ENCODE peak calls at places on chromosomes 12 and 14, in six cellular contexts. One of them, this sample, is unnamed.

GRCh38 chr14:80390911-80391310 is 179.6 kb upstream of the DIO2 start:
- DNase-seq in substantia nigra: no peak
- DNase-seq in SIG-M5: no peak
- DNase-seq in stimulated activated CD4-positive, alpha-beta T cell treated with anti-CD3 and anti-CD28 coated beads, Interleukin-4, amount 100 ng/mL, for 4 hours: no peak
- DNase-seq in MM.1S: no peak
- DNase-seq in A549: peak; percentile 79
- DNase-seq in this sample: no peak

GRCh38 chr14:43012817-43013216 is 1406.1 kb downstream of the LRFN5 start:
- DNase-seq in SIG-M5: no peak
- DNase-seq in MM.1S: no peak
- DNase-seq in A549: no peak
- DNase-seq in stimulated activated CD4-positive, alpha-beta T cell treated with anti-CD3 and anti-CD28 coated beads, Interleukin-4, amount 100 ng/mL, for 4 hours: no peak
- DNase-seq in substantia nigra: no peak
- DNase-seq in this sample: no peak

GRCh38 chr12:54251667-54252284 is 28.1 kb downstream of the CBX5 start:
- DNase-seq in substantia nigra: no peak
- DNase-seq in MM.1S: peak; percentile 34
- DNase-seq in A549: peak; percentile 51
- DNase-seq in stimulated activated CD4-positive, alpha-beta T cell treated with anti-CD3 and anti-CD28 coated beads, Interleukin-4, amount 100 ng/mL, for 4 hours: no peak
- DNase-seq in SIG-M5: no peak
- DNase-seq in this sample: no peak

GRCh38 chr14:101559250-101559623 is 2.1 kb upstream of the DIO3 start:
- DNase-seq in substantia nigra: no peak
- DNase-seq in A549: no peak
- DNase-seq in SIG-M5: no peak
- DNase-seq in stimulated activated CD4-positive, alpha-beta T cell treated with anti-CD3 and anti-CD28 coated beads, Interleukin-4, amount 100 ng/mL, for 4 hours: no peak
- DNase-seq in MM.1S: no peak
- DNase-seq in this sample: no peak

GRCh38 chr12:3236345-3237153 is 159.4 kb downstream of the TSPAN9 start:
- DNase-seq in substantia nigra: no peak
- DNase-seq in A549: peak; percentile 44
- DNase-seq in MM.1S: peak; percentile 36
- DNase-seq in stimulated activated CD4-positive, alpha-beta T cell treated with anti-CD3 and anti-CD28 coated beads, Interleukin-4, amount 100 ng/mL, for 4 hours: no peak
- DNase-seq in SIG-M5: no peak
- DNase-seq in this sample: no peak

GRCh38 chr12:129193263-129193871 is 340.1 kb downstream of the GLT1D1 start:
- DNase-seq in substantia nigra: no peak
- DNase-seq in A549: peak; percentile 29
- DNase-seq in stimulated activated CD4-positive, alpha-beta T cell treated with anti-CD3 and anti-CD28 coated beads, Interleukin-4, amount 100 ng/mL, for 4 hours: no peak
- DNase-seq in SIG-M5: no peak
- DNase-seq in MM.1S: peak; percentile 33
- DNase-seq in this sample: no peak

GRCh38 chr12:509494-509893 is 49.8 kb downstream of the B4GALNT3 start:
- DNase-seq in substantia nigra: no peak
- DNase-seq in stimulated activated CD4-positive, alpha-beta T cell treated with anti-CD3 and anti-CD28 coated beads, Interleukin-4, amount 100 ng/mL, for 4 hours: no peak
- DNase-seq in MM.1S: no peak
- DNase-seq in A549: no peak
- DNase-seq in SIG-M5: no peak
- DNase-seq in this sample: peak; percentile 53

GRCh38 chr14:64729386-64730060 is 25.3 kb downstream of the PLEKHG3 start:
- DNase-seq in stimulated activated CD4-positive, alpha-beta T cell treated with anti-CD3 and anti-CD28 coated beads, Interleukin-4, amount 100 ng/mL, for 4 hours: no peak
- DNase-seq in substantia nigra: no peak
- DNase-seq in SIG-M5: no peak
- DNase-seq in A549: no peak
- DNase-seq in MM.1S: no peak
- DNase-seq in this sample: peak; percentile 83

GRCh38 chr12:68805592-68806120 is 2.3 kb upstream of the MDM2 start:
- DNase-seq in MM.1S: no peak
- DNase-seq in substantia nigra: no peak
- DNase-seq in stimulated activated CD4-positive, alpha-beta T cell treated with anti-CD3 and anti-CD28 coated beads, Interleukin-4, amount 100 ng/mL, for 4 hours: no peak
- DNase-seq in A549: no peak
- DNase-seq in SIG-M5: no peak
- DNase-seq in this sample: no peak

GRCh38 chr12:57173089-57173488 is 25.7 kb upstream of the LRP1-AS start:
- DNase-seq in substantia nigra: no peak
- DNase-seq in stimulated activated CD4-positive, alpha-beta T cell treated with anti-CD3 and anti-CD28 coated beads, Interleukin-4, amount 100 ng/mL, for 4 hours: no peak
- DNase-seq in A549: peak; percentile 47
- DNase-seq in MM.1S: no peak
- DNase-seq in SIG-M5: no peak
- DNase-seq in this sample: no peak

GRCh38 chr12:98646165-98646764 is 1.2 kb downstream of the APAF1 start:
- DNase-seq in substantia nigra: no peak
- DNase-seq in SIG-M5: no peak
- DNase-seq in stimulated activated CD4-positive, alpha-beta T cell treated with anti-CD3 and anti-CD28 coated beads, Interleukin-4, amount 100 ng/mL, for 4 hours: no peak
- DNase-seq in A549: peak; percentile 33
- DNase-seq in MM.1S: no peak
- DNase-seq in this sample: no peak

GRCh38 chr12:25266522-25266921 is 15.8 kb upstream of the KRAS start:
- DNase-seq in substantia nigra: no peak
- DNase-seq in SIG-M5: no peak
- DNase-seq in A549: no peak
- DNase-seq in stimulated activated CD4-positive, alpha-beta T cell treated with anti-CD3 and anti-CD28 coated beads, Interleukin-4, amount 100 ng/mL, for 4 hours: no peak
- DNase-seq in MM.1S: no peak
- DNase-seq in this sample: no peak